ENCODE peak calls at places on chromosomes 6 and 20, in ten cellular contexts. F is WTC11; V is astrocyte of the spinal cord; C is NCI-H82; X is AG20443; G is CD8-positive, alpha-beta memory T cell; S is cardiac fibroblast; K is GM03348; D is astrocyte; A is EH. H is an unnamed sample.

GRCh38 chr6:27157461-27158315 is 89.8 kb upstream of the PRSS16 start:
- DNase-seq in F (peak), V (peak), C (peak), X (peak), G (peak), S (peak), K (peak), D (peak), A (peak), H (peak)

GRCh38 chr6:3209114-3210023 is 18.1 kb downstream of the TUBB2B start:
- DNase-seq in F (peak), V (peak), C (peak), X (peak), G (no peak), S (peak), K (peak), D (peak), A (peak), H (peak)

GRCh38 chr6:13766201-13766634 is 48.1 kb downstream of the MCUR1 start:
- DNase-seq in F (no peak), V (peak), C (peak), X (peak), G (no peak), S (peak), K (peak), D (peak), A (peak), H (no peak)

GRCh38 chr6:155001482-155001881 is 6.4 kb downstream of the TIAM2 start:
- DNase-seq in F (no peak), V (peak), C (no peak), X (peak), G (no peak), S (peak), K (peak), D (peak), A (peak), H (no peak)

GRCh38 chr6:52617087-52617486 is 40.2 kb upstream of the TRAM2 start:
- DNase-seq in F (no peak), V (peak), C (no peak), X (no peak), G (no peak), S (peak), K (no peak), D (no peak), A (no peak), H (no peak)

GRCh38 chr6:153538491-153538890 is 407.4 kb upstream of the RGS17 start:
- DNase-seq in F (no peak), V (no peak), C (no peak), X (no peak), G (no peak), S (no peak), K (no peak), D (no peak), A (no peak), H (no peak)

GRCh38 chr6:135250751-135251356 is 69.7 kb downstream of the MYB start:
- DNase-seq in F (peak), V (no peak), C (no peak), X (no peak), G (no peak), S (no peak), K (no peak), D (no peak), A (no peak), H (no peak)

GRCh38 chr6:27668442-27669275 is 195.8 kb upstream of the ZNF184 start:
- DNase-seq in F (peak), V (peak), C (peak), X (peak), G (no peak), S (peak), K (peak), D (peak), A (peak), H (peak)

GRCh38 chr20:32628960-32629530 is 43.9 kb upstream of the NOL4L start:
- DNase-seq in F (no peak), V (no peak), C (no peak), X (no peak), G (no peak), S (no peak), K (no peak), D (no peak), A (no peak), H (no peak)

GRCh38 chr20:32478576-32478975 is 106.6 kb downstream of the NOL4L start:
- DNase-seq in F (no peak), V (no peak), C (no peak), X (no peak), G (no peak), S (no peak), K (no peak), D (no peak), A (no peak), H (no peak)

GRCh38 chr6:11783524-11784064 is 5.0 kb upstream of the ADTRP start:
- DNase-seq in F (no peak), V (no peak), C (no peak), X (no peak), G (no peak), S (no peak), K (no peak), D (no peak), A (no peak), H (no peak)

GRCh38 chr6:106858653-106859092 is 115.9 kb downstream of the CD24 start:
- DNase-seq in F (no peak), V (peak), C (no peak), X (peak), G (no peak), S (peak), K (no peak), D (peak), A (peak), H (no peak)

GRCh38 chr6:148307400-148307799 is 35.2 kb upstream of the SASH1 start:
- DNase-seq in F (no peak), V (no peak), C (peak), X (no peak), G (no peak), S (no peak), K (no peak), D (no peak), A (peak), H (no peak)

GRCh38 chr6:155186052-155186658 is 77.7 kb upstream of the CLDN20 start:
- DNase-seq in F (no peak), V (no peak), C (no peak), X (no peak), G (no peak), S (no peak), K (no peak), D (peak), A (peak), H (peak)

GRCh38 chr6:8085053-8085511 is 17.3 kb downstream of the EEF1E1 start:
- DNase-seq in F (no peak), V (peak), C (no peak), X (peak), G (no peak), S (peak), K (peak), D (peak), A (peak), H (no peak)

GRCh38 chr6:2870046-2870636 is 28.5 kb upstream of the SERPINB1 start:
- DNase-seq in F (no peak), V (no peak), C (no peak), X (no peak), G (no peak), S (no peak), K (no peak), D (no peak), A (no peak), H (no peak)

GRCh38 chr20:51046021-51046985 is 23.4 kb upstream of the KCNG1 start:
- DNase-seq in F (no peak), V (no peak), C (no peak), X (no peak), G (no peak), S (no peak), K (no peak), D (no peak), A (no peak), H (no peak)

GRCh38 chr6:33960345-33961313 is 156.8 kb upstream of the MLN start:
- DNase-seq in F (no peak), V (no peak), C (peak), X (no peak), G (no peak), S (no peak), K (no peak), D (no peak), A (no peak), H (no peak)

GRCh38 chr20:56513096-56513806 is 11.3 kb upstream of the FAM209A start:
- DNase-seq in F (no peak), V (no peak), C (no peak), X (no peak), G (no peak), S (no peak), K (no peak), D (no peak), A (peak), H (no peak)